ENCODE peak calls at places on chromosomes 2 and 18, in eight cellular contexts. I is astrocyte of the spinal cord, Q is cardiac fibroblast, M is DND-41, Z is A549, T is foreskin fibroblast, L is progenitor cell of endocrine pancreas, R is AG10803. W is an unnamed sample.

GRCh38 chr2:200603972-200604371 is 18.2 kb downstream of the AOX1 start:
- DNase-seq in L (no peak), Q (peak), Z (peak), R (peak), T (peak), M (no peak), I (peak), W (no peak)

GRCh38 chr2:212845941-212846340 is 305.5 kb downstream of the IKZF2 start:
- DNase-seq in Q (peak), M (no peak), T (peak), R (peak), Z (no peak), L (no peak), I (peak), W (no peak)

GRCh38 chr2:239369631-239370161 is 31.1 kb downstream of the HDAC4 start:
- DNase-seq in Z (no peak), M (peak), Q (peak), T (peak), L (no peak), R (peak), I (no peak), W (no peak)

GRCh38 chr2:134245340-134245984 is 8.4 kb upstream of the MGAT5 start:
- DNase-seq in I (peak), Z (peak), M (peak), R (peak), T (peak), Q (peak), L (peak), W (peak)

GRCh38 chr2:4693266-4693665 is 989.9 kb downstream of the DCDC2C start:
- DNase-seq in Q (no peak), M (peak), I (peak), L (no peak), Z (no peak), T (no peak), R (no peak), W (no peak)

GRCh38 chr18:8785261-8785660 is 79.9 kb downstream of the MTCL1 start:
- DNase-seq in T (no peak), Z (no peak), Q (no peak), R (no peak), M (no peak), L (no peak), I (no peak), W (no peak)

GRCh38 chr2:158095912-158096311 is 5.8 kb upstream of the UPP2 start:
- DNase-seq in L (no peak), M (no peak), R (no peak), Z (peak), T (no peak), I (no peak), Q (no peak), W (no peak)

GRCh38 chr2:31654241-31654640 is 73.5 kb upstream of the SRD5A2 start:
- DNase-seq in R (no peak), Q (no peak), T (peak), I (no peak), L (no peak), Z (no peak), M (no peak), W (no peak)

GRCh38 chr2:137947714-137948336 is 16.4 kb upstream of the HNMT start:
- DNase-seq in M (peak), Q (peak), R (peak), I (peak), Z (peak), T (peak), L (no peak), W (peak)

GRCh38 chr2:218382785-218383184 is 712 bp downstream of the SLC11A1 start:
- DNase-seq in M (no peak), R (no peak), Q (no peak), Z (no peak), T (no peak), I (no peak), L (no peak), W (no peak)

GRCh38 chr2:95325026-95325425 is 27.9 kb downstream of the KCNIP3 start:
- DNase-seq in R (no peak), T (no peak), M (no peak), Q (no peak), Z (no peak), I (no peak), L (no peak), W (no peak)

GRCh38 chr2:130819915-130820861 is 16.5 kb upstream of the ARHGEF4 start:
- DNase-seq in T (no peak), Z (no peak), R (no peak), M (no peak), L (no peak), I (peak), Q (no peak), W (no peak)

GRCh38 chr2:8452979-8453903 is 228.6 kb upstream of the ID2 start:
- DNase-seq in R (peak), T (peak), L (no peak), I (peak), Z (no peak), M (no peak), Q (no peak), W (no peak)

GRCh38 chr18:55857961-55858360 is 270.0 kb upstream of the TCF4 start:
- DNase-seq in M (no peak), T (no peak), Q (no peak), Z (no peak), I (no peak), L (no peak), R (no peak), W (no peak)

GRCh38 chr2:234404957-234405356 is 91.9 kb downstream of the ARL4C start:
- DNase-seq in T (no peak), Q (no peak), M (no peak), Z (no peak), R (no peak), L (no peak), I (no peak), W (no peak)

GRCh38 chr18:45874501-45875184 is 49.2 kb downstream of the SIGLEC15 start:
- DNase-seq in Q (peak), Z (no peak), M (peak), I (no peak), R (peak), T (no peak), L (no peak), W (no peak)

GRCh38 chr2:11710210-11710609 is 36.2 kb upstream of the LPIN1 start:
- DNase-seq in M (no peak), R (peak), L (no peak), Z (peak), I (peak), T (peak), Q (peak), W (peak)

GRCh38 chr2:182015334-182016109 is 29.9 kb downstream of the PPP1R1C start:
- DNase-seq in L (no peak), R (no peak), T (no peak), Z (no peak), M (no peak), I (peak), Q (no peak), W (no peak)

GRCh38 chr2:85318222-85319182 is 9.3 kb downstream of the TGOLN2 start:
- DNase-seq in L (no peak), Z (no peak), M (no peak), I (peak), Q (peak), T (peak), R (peak), W (no peak)

GRCh38 chr2:17539993-17540812 is at the start of gene VSNL1:
- DNase-seq in R (peak), L (peak), I (peak), T (peak), Q (peak), M (no peak), Z (peak), W (peak)

GRCh38 chr18:47397671-47398319 is 146.3 kb upstream of the SKOR2 start:
- DNase-seq in Z (peak), R (no peak), M (peak), L (no peak), Q (no peak), T (no peak), I (no peak), W (no peak)

GRCh38 chr2:95057535-95058453 is 32.3 kb downstream of the MAL start:
- DNase-seq in L (no peak), Z (no peak), I (no peak), Q (no peak), R (no peak), T (no peak), M (no peak), W (no peak)

GRCh38 chr2:198309673-198310280 is 505.4 kb downstream of the PLCL1 start:
- DNase-seq in L (peak), I (peak), T (peak), Q (peak), Z (peak), R (peak), M (peak), W (peak)

GRCh38 chr2:42249284-42249683 is 80.1 kb downstream of the EML4 start:
- DNase-seq in L (no peak), T (no peak), Q (no peak), R (no peak), I (no peak), Z (no peak), M (no peak), W (no peak)

GRCh38 chr2:105615352-105615751 is 129.4 kb upstream of the NCK2 start:
- DNase-seq in R (no peak), I (no peak), Z (no peak), T (no peak), M (no peak), L (no peak), Q (no peak), W (no peak)

GRCh38 chr2:11568436-11568835 is 34.6 kb downstream of the GREB1 start:
- DNase-seq in L (no peak), Q (no peak), M (no peak), T (no peak), Z (no peak), R (no peak), I (no peak), W (no peak)

GRCh38 chr2:44935854-44936185 is 5.7 kb upstream of the SIX3 start:
- DNase-seq in I (no peak), M (no peak), R (no peak), Z (no peak), L (no peak), T (no peak), Q (no peak), W (no peak)

GRCh38 chr2:182666674-182667320 is 49.3 kb upstream of the DNAJC10 start:
- DNase-seq in Q (peak), I (peak), R (peak), L (no peak), T (peak), M (no peak), Z (peak), W (peak)

GRCh38 chr2:72889991-72890390 is 2.8 kb downstream of the SPR start:
- DNase-seq in I (no peak), M (no peak), Z (no peak), L (no peak), Q (no peak), R (no peak), T (no peak), W (no peak)

GRCh38 chr2:42116195-42117181 is 52.7 kb upstream of the EML4 start:
- DNase-seq in M (no peak), T (peak), I (peak), L (no peak), Z (no peak), Q (peak), R (peak), W (no peak)

GRCh38 chr2:230914886-230915285 is 10.2 kb downstream of the GPR55 start:
- DNase-seq in T (no peak), M (no peak), I (no peak), R (no peak), Q (no peak), Z (no peak), L (no peak), W (no peak)

GRCh38 chr2:230913406-230913805 is 11.6 kb downstream of the GPR55 start:
- DNase-seq in R (peak), Z (peak), Q (peak), T (peak), M (peak), L (no peak), I (no peak), W (no peak)

GRCh38 chr2:230912046-230912445 is 13.0 kb downstream of the GPR55 start:
- DNase-seq in R (no peak), M (no peak), T (no peak), L (no peak), I (no peak), Z (no peak), Q (no peak), W (no peak)

GRCh38 chr2:230915297-230915696 is 9.7 kb downstream of the GPR55 start:
- DNase-seq in R (no peak), Z (no peak), I (no peak), L (no peak), Q (no peak), M (no peak), T (no peak), W (no peak)

GRCh38 chr2:230913812-230914211 is 11.2 kb downstream of the GPR55 start:
- DNase-seq in L (no peak), T (no peak), M (no peak), Z (no peak), R (no peak), Q (no peak), I (no peak), W (no peak)
- TF ChIP-seq CTCF in L (no peak), T (no peak), M (no peak), Z (no peak), R (no peak), Q (no peak), I (no peak), W (no peak)

DNA sequence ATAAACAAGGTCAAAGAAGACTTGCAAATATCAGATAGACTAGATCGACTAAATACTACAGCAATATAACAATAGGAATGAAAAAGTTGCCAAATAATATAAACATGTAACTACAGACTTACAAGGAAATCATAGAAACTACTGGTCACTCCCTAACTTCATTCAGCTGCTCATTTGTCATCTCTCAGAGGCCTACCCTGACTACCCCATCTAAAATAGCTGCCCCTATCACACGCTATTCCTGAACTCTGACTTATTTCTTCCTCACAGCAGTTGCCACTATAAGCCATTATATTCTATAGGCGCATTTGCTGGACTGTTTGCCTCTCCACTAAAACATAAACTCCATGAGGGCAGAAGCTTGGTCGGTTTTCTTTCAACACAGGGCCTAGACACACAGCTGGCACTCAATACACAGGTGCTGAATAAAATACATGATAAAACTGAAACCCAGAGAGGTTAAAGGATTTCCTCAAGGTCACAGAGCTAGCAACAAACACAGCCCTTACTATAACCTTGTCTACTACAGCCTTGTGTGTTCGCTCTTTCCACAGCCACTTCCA is 1.8 kb downstream of the STRN start:
- DNase-seq in M (no peak), Z (no peak), Q (no peak), L (no peak), T (peak), R (no peak), I (no peak), W (no peak)
- TF ChIP-seq CTCF in M (no peak), Z (no peak), Q (no peak), L (no peak), T (no peak), R (no peak), I (no peak), W (no peak)

DNA sequence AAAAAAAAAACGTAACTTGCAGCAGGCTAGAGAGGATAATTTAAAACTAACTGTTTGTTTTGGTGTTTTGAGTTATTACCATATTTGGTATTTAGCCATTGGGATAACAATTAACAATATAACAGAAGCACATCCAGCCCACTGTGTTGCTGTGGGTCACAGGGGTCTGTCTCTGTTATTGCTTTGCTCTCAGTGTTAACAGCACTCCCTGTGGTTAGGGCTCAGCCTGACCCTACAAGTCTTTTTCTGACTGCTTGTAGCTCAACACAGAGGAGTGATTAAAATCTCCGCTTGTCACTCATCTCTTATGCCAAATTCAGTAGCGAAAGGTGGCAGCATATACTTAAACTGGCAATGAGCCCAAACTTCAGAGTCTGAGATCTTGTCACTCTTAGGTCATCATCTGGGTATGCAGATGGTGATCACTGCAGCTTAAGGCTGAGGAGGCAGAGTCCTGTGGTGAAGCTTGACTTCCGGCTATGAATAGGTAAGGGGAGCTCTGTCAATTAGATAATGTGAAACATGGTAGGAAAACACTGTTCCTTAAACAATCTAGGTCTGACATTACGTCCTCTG is 63.4 kb upstream of the CSRNP3 start:
- DNase-seq in M (no peak), L (no peak), I (peak), T (peak), R (no peak), Z (no peak), Q (no peak), W (no peak)
- TF ChIP-seq CTCF in M (no peak), L (no peak), I (no peak), T (no peak), R (no peak), Z (no peak), Q (no peak), W (no peak)

GRCh38 chr2:231568785-231569435 is 23.8 kb upstream of the TEX44 start:
- DNase-seq in I (no peak), R (no peak), Z (no peak), T (no peak), L (no peak), M (no peak), Q (no peak), W (no peak)

GRCh38 chr2:231568098-231568784 is 24.4 kb upstream of the TEX44 start:
- DNase-seq in T (no peak), R (no peak), I (no peak), Z (no peak), L (no peak), Q (no peak), M (no peak), W (no peak)

GRCh38 chr2:231567159-231567558 is 25.5 kb upstream of the TEX44 start:
- DNase-seq in Q (no peak), L (no peak), M (no peak), R (no peak), T (no peak), Z (no peak), I (no peak), W (no peak)

GRCh38 chr2:231565915-231566594 is 26.6 kb upstream of the TEX44 start:
- DNase-seq in R (no peak), I (no peak), M (no peak), T (no peak), Z (peak), L (no peak), Q (no peak), W (no peak)

GRCh38 chr2:231563378-231563961 is 29.2 kb upstream of the TEX44 start:
- DNase-seq in I (peak), L (peak), R (peak), Z (peak), Q (peak), T (peak), M (peak), W (peak)
- TF ChIP-seq CTCF in I (peak), L (peak), R (peak), Z (peak), Q (peak), T (peak), M (peak), W (peak)

W was measured in Calu3.